ENCODE peak calls at places on chromosome 9, in six cellular contexts. One of them, this sample, is unnamed.

GRCh38 chr9:99660191-99660636 is 161.5 kb upstream of the NR4A3 start:
- DNase-seq in RWPE1: no peak
- DNase-seq in AG04450: no peak
- DNase-seq in GM23338: no peak
- DNase-seq in neural progenitor cell: no peak
- DNase-seq in HL-60: peak; percentile 50
- DNase-seq in this sample: no peak

GRCh38 chr9:131660466-131661405 is 79.1 kb downstream of the RAPGEF1 start:
- DNase-seq in RWPE1: no peak
- DNase-seq in AG04450: no peak
- DNase-seq in GM23338: peak; percentile 74
- DNase-seq in neural progenitor cell: peak; percentile 29
- DNase-seq in HL-60: no peak
- DNase-seq in this sample: no peak

GRCh38 chr9:136582977-136583735 is 37.3 kb upstream of the NOTCH1 start:
- DNase-seq in RWPE1: no peak
- DNase-seq in AG04450: no peak
- DNase-seq in GM23338: no peak
- DNase-seq in neural progenitor cell: no peak
- DNase-seq in HL-60: no peak
- DNase-seq in this sample: peak; percentile 54

GRCh38 chr9:99253134-99253533 is 31.1 kb downstream of the SEC61B start:
- DNase-seq in RWPE1: no peak
- DNase-seq in AG04450: no peak
- DNase-seq in GM23338: no peak
- DNase-seq in neural progenitor cell: no peak
- DNase-seq in HL-60: no peak
- DNase-seq in this sample: no peak

GRCh38 chr9:83281306-83282255 is 218.6 kb upstream of the RASEF start:
- DNase-seq in RWPE1: peak; percentile 37
- DNase-seq in AG04450: no peak
- DNase-seq in GM23338: no peak
- DNase-seq in neural progenitor cell: no peak
- DNase-seq in HL-60: peak; percentile 40
- DNase-seq in this sample: no peak

GRCh38 chr9:122110100-122110833 is 17.2 kb upstream of the TTLL11 start:
- DNase-seq in RWPE1: no peak
- DNase-seq in AG04450: no peak
- DNase-seq in GM23338: no peak
- DNase-seq in neural progenitor cell: no peak
- DNase-seq in HL-60: no peak
- DNase-seq in this sample: no peak

GRCh38 chr9:14148501-14149103 is 165.3 kb downstream of the NFIB start:
- DNase-seq in RWPE1: no peak
- DNase-seq in AG04450: no peak
- DNase-seq in GM23338: no peak
- DNase-seq in neural progenitor cell: no peak
- DNase-seq in HL-60: no peak
- DNase-seq in this sample: no peak

GRCh38 chr9:19517202-19517942 is 108.6 kb downstream of the ACER2 start:
- DNase-seq in RWPE1: no peak
- DNase-seq in AG04450: no peak
- DNase-seq in GM23338: peak; percentile 82
- DNase-seq in neural progenitor cell: peak; percentile 51
- DNase-seq in HL-60: no peak
- DNase-seq in this sample: no peak

GRCh38 chr9:77433675-77434445 is 214.3 kb downstream of the GNA14 start:
- DNase-seq in RWPE1: peak; percentile 80
- DNase-seq in AG04450: no peak
- DNase-seq in GM23338: peak; percentile 88
- DNase-seq in neural progenitor cell: peak; percentile 78
- DNase-seq in HL-60: peak; percentile 44
- DNase-seq in this sample: peak; percentile 22

GRCh38 chr9:126347911-126348760 is 21.5 kb downstream of the MVB12B start:
- DNase-seq in RWPE1: no peak
- DNase-seq in AG04450: no peak
- DNase-seq in GM23338: peak; percentile 66
- DNase-seq in neural progenitor cell: peak; percentile 84
- DNase-seq in HL-60: no peak
- DNase-seq in this sample: no peak

GRCh38 chr9:126957687-126958053 is 43.1 kb downstream of the RALGPS1 start:
- DNase-seq in RWPE1: peak; percentile 60
- DNase-seq in AG04450: no peak
- DNase-seq in GM23338: no peak
- DNase-seq in neural progenitor cell: no peak
- DNase-seq in HL-60: no peak
- DNase-seq in this sample: no peak

DNA sequence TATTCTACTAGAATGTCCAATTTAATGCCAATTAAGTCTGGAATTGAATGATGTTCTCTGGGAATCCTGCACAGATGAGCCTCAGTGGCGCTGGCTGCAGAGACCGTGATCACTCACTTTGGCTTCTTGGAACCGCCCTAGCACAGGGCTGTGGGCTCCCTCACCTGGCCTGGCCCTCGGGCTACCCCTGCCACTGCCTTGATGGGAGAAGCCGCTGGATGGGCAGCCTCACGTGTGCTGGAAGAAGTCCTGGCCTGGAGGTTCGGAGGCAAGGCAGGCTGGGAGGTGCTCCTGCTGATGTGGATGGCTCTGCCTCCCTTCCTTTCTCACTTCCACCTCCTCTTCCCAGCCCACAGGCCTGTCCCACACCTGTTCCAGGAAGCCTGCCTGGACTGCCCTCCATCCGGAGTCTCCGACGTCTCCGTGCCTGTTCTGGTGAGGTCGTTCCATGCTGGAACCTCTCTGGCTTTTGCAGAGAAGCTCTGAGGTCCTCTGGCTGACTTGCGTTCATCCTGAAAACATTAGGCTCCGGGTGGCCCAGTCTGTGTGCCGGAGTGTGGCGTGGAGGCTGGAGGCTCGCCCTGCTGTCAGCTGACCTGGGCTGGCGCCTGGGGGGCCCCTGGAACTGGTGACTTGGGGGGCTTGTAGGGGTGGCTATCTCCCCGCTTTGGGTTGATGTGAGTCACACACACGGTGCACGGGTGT is 147.2 kb downstream of the RXRA start:
- DNase-seq in RWPE1: no peak
- DNase-seq in AG04450: no peak
- DNase-seq in GM23338: no peak
- DNase-seq in neural progenitor cell: no peak
- DNase-seq in HL-60: no peak
- DNase-seq in this sample: no peak
- H3K27ac ChIP-seq in RWPE1: peak overlapping the region; percentile 9
- H3K27ac ChIP-seq in AG04450: peak overlapping the region; percentile 31
- H3K27ac ChIP-seq in GM23338: no peak overlapping the region
- H3K27ac ChIP-seq in neural progenitor cell: no peak overlapping the region
- H3K27ac ChIP-seq in HL-60: no peak overlapping the region
- H3K27ac ChIP-seq in this sample: no peak overlapping the region

DNA sequence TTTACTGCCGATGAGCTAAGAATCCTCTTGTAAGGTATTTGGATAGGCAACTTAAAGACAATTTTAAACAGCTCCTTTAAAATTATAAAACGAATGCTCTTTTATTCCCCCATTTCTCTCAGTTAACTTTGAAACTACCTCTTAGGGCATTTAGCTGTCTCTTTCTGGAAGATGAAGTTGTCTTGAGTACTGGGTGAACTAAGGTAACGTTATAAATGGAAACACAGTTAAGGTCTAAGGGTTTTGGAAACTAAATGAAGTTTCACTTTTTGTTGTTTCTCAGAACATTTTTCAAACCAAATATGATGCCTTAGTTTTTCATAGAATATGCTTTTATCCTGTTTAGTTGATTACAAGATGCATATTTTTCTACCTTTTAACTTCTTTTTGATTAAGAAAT is 6.8 kb downstream of the UBE2R2 start:
- DNase-seq in RWPE1: no peak
- DNase-seq in AG04450: no peak
- DNase-seq in GM23338: no peak
- DNase-seq in neural progenitor cell: no peak
- DNase-seq in HL-60: no peak
- DNase-seq in this sample: no peak
- H3K27ac ChIP-seq in RWPE1: no peak overlapping the region
- H3K27ac ChIP-seq in AG04450: no peak overlapping the region
- H3K27ac ChIP-seq in GM23338: no peak overlapping the region
- H3K27ac ChIP-seq in neural progenitor cell: no peak overlapping the region
- H3K27ac ChIP-seq in HL-60: no peak overlapping the region
- H3K27ac ChIP-seq in this sample: no peak overlapping the region

GRCh38 chr9:112103405-112103804 is 71.7 kb downstream of the SUSD1 start:
- DNase-seq in RWPE1: no peak
- DNase-seq in AG04450: no peak
- DNase-seq in GM23338: no peak
- DNase-seq in neural progenitor cell: no peak
- DNase-seq in HL-60: no peak
- DNase-seq in this sample: peak; percentile 11
- H3K27ac ChIP-seq in RWPE1: no peak overlapping the region
- H3K27ac ChIP-seq in AG04450: no peak overlapping the region
- H3K27ac ChIP-seq in GM23338: no peak overlapping the region
- H3K27ac ChIP-seq in neural progenitor cell: no peak overlapping the region
- H3K27ac ChIP-seq in HL-60: no peak overlapping the region
- H3K27ac ChIP-seq in this sample: peak overlapping the region; percentile 42

GRCh38 chr9:110116543-110116885 is 91.4 kb downstream of the C9orf152 start:
- DNase-seq in RWPE1: peak; percentile 92
- DNase-seq in AG04450: peak; percentile 84
- DNase-seq in GM23338: no peak
- DNase-seq in neural progenitor cell: no peak
- DNase-seq in HL-60: no peak
- DNase-seq in this sample: no peak
- H3K27ac ChIP-seq in RWPE1: peak overlapping the region; percentile 79
- H3K27ac ChIP-seq in AG04450: peak overlapping the region; percentile 96
- H3K27ac ChIP-seq in GM23338: no peak overlapping the region
- H3K27ac ChIP-seq in neural progenitor cell: no peak overlapping the region
- H3K27ac ChIP-seq in HL-60: no peak overlapping the region
- H3K27ac ChIP-seq in this sample: no peak overlapping the region

DNA sequence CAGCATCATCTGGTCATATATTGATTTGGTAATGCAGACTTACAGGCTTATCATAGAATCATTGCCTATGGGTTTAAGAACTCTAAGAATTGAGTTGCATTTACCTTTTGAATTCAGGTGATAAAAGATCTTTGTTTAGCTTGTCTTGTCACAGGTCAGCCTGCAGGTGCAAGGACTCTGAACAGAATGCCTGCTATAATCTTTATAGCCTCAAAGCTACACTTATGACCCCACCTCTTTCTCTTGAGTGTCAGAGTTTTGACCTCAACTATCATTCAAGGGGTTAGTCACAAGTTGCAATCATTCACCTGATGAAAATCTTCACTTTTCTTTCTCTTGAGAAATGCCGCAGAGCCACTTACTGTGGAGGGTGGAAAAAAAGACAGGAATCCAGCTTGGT is 49.5 kb downstream of the ERCC6L2 start:
- DNase-seq in RWPE1: no peak
- DNase-seq in AG04450: no peak
- DNase-seq in GM23338: peak; percentile 14
- DNase-seq in neural progenitor cell: no peak
- DNase-seq in HL-60: no peak
- DNase-seq in this sample: no peak
- H3K27ac ChIP-seq in RWPE1: no peak overlapping the region
- H3K27ac ChIP-seq in AG04450: no peak overlapping the region
- H3K27ac ChIP-seq in GM23338: no peak overlapping the region
- H3K27ac ChIP-seq in neural progenitor cell: no peak overlapping the region
- H3K27ac ChIP-seq in HL-60: no peak overlapping the region
- H3K27ac ChIP-seq in this sample: no peak overlapping the region

DNA sequence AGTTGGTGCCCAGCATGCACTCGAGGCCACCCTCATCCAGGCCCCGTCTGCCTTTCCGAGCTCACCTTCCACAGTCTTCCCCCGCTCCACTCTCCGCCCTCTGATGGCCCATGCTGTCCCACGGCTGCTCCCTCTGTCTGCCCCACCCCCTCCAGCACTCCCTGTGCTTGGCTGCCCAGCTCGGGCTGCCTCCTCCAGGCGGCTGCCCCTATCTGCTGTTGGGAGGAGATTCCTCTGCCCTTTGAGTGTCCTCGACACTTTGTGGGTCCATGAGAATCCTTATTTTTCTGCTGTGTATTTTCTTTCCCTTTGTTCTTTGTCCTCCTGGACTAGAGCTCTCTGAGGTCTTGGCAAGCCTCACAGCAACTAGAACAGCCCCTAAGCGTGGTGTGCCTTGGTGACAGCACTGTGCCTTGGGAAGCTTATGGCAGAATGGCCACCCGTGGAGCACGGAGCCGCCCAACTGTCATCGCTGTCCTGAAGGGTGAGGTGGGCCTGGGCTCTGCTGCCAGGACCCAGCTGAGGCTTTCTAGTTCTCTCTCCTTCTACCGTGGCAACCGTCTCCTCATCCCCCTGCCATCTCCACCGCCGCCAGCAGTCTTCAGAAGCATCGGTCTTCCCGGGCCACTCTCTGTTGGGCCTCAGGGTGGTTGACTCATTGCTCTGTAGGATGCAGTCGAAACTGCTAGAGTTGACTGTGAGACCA is 5.2 kb downstream of the NTMT1 start:
- DNase-seq in RWPE1: no peak
- DNase-seq in AG04450: no peak
- DNase-seq in GM23338: no peak
- DNase-seq in neural progenitor cell: no peak
- DNase-seq in HL-60: no peak
- DNase-seq in this sample: no peak
- H3K27ac ChIP-seq in RWPE1: peak overlapping the region; percentile 82
- H3K27ac ChIP-seq in AG04450: peak overlapping the region; percentile 39
- H3K27ac ChIP-seq in GM23338: no peak overlapping the region
- H3K27ac ChIP-seq in neural progenitor cell: no peak overlapping the region
- H3K27ac ChIP-seq in HL-60: no peak overlapping the region
- H3K27ac ChIP-seq in this sample: peak overlapping the region; percentile 73

GRCh38 chr9:4982720-4983482 is 2.2 kb upstream of the JAK2 start:
- DNase-seq in RWPE1: no peak
- DNase-seq in AG04450: no peak
- DNase-seq in GM23338: no peak
- DNase-seq in neural progenitor cell: no peak
- DNase-seq in HL-60: no peak
- DNase-seq in this sample: no peak
- H3K27ac ChIP-seq in RWPE1: no peak overlapping the region
- H3K27ac ChIP-seq in AG04450: no peak overlapping the region
- H3K27ac ChIP-seq in GM23338: no peak overlapping the region
- H3K27ac ChIP-seq in neural progenitor cell: no peak overlapping the region
- H3K27ac ChIP-seq in HL-60: no peak overlapping the region
- H3K27ac ChIP-seq in this sample: no peak overlapping the region

GRCh38 chr9:8366161-8366926 is 566.8 kb upstream of the DMAC1 start:
- DNase-seq in RWPE1: no peak
- DNase-seq in AG04450: no peak
- DNase-seq in GM23338: no peak
- DNase-seq in neural progenitor cell: no peak
- DNase-seq in HL-60: no peak
- DNase-seq in this sample: no peak

GRCh38 chr9:8365029-8365428 is 565.5 kb upstream of the DMAC1 start:
- DNase-seq in RWPE1: no peak
- DNase-seq in AG04450: peak; percentile 7
- DNase-seq in GM23338: no peak
- DNase-seq in neural progenitor cell: no peak
- DNase-seq in HL-60: no peak
- DNase-seq in this sample: no peak

GRCh38 chr9:8362250-8362649 is 562.7 kb upstream of the DMAC1 start:
- DNase-seq in RWPE1: no peak
- DNase-seq in AG04450: no peak
- DNase-seq in GM23338: no peak
- DNase-seq in neural progenitor cell: no peak
- DNase-seq in HL-60: no peak
- DNase-seq in this sample: no peak

GRCh38 chr9:8364021-8364782 is 564.6 kb upstream of the DMAC1 start:
- DNase-seq in RWPE1: no peak
- DNase-seq in AG04450: no peak
- DNase-seq in GM23338: no peak
- DNase-seq in neural progenitor cell: no peak
- DNase-seq in HL-60: no peak
- DNase-seq in this sample: peak; percentile 30

GRCh38 chr9:8365466-8366160 is 566.0 kb upstream of the DMAC1 start:
- DNase-seq in RWPE1: no peak
- DNase-seq in AG04450: no peak
- DNase-seq in GM23338: no peak
- DNase-seq in neural progenitor cell: no peak
- DNase-seq in HL-60: no peak
- DNase-seq in this sample: no peak
- H3K27ac ChIP-seq in RWPE1: no peak overlapping the region
- H3K27ac ChIP-seq in AG04450: no peak overlapping the region
- H3K27ac ChIP-seq in GM23338: no peak overlapping the region
- H3K27ac ChIP-seq in neural progenitor cell: no peak overlapping the region
- H3K27ac ChIP-seq in HL-60: no peak overlapping the region
- H3K27ac ChIP-seq in this sample: peak overlapping the region; percentile 58